ENCODE peak calls at places on chromosome 4, in seven cellular contexts. One of them, this sample, is unnamed.

GRCh38 chr4:100849319-100849718 is 331.5 kb upstream of the EMCN start:
- DNase-seq in H1: no peak
- DNase-seq in HepG2: no peak
- DNase-seq in HCT116: no peak
- DNase-seq in K562: no peak
- DNase-seq in SK-N-SH: no peak
- DNase-seq in GM12878: no peak
- DNase-seq in this sample: no peak

GRCh38 chr4:13169731-13170130 is 314.4 kb downstream of the RAB28 start:
- DNase-seq in GM12878: no peak
- DNase-seq in K562: no peak
- DNase-seq in SK-N-SH: no peak
- DNase-seq in HCT116: no peak
- DNase-seq in H1: no peak
- DNase-seq in HepG2: no peak
- DNase-seq in this sample: no peak

GRCh38 chr4:118911162-118911791 is 22.6 kb downstream of the SYNPO2 start:
- DNase-seq in H1: no peak
- DNase-seq in SK-N-SH: no peak
- DNase-seq in HepG2: no peak
- DNase-seq in GM12878: no peak
- DNase-seq in HCT116: no peak
- DNase-seq in K562: no peak
- DNase-seq in this sample: no peak

GRCh38 chr4:38387348-38387747 is 276.7 kb upstream of the KLF3 start:
- DNase-seq in HCT116: no peak
- DNase-seq in K562: no peak
- DNase-seq in GM12878: no peak
- DNase-seq in HepG2: peak
- DNase-seq in SK-N-SH: peak
- DNase-seq in H1: no peak
- DNase-seq in this sample: no peak

GRCh38 chr4:120862432-120862831 is 60.1 kb downstream of the PRDM5 start:
- DNase-seq in HepG2: no peak
- DNase-seq in HCT116: no peak
- DNase-seq in K562: no peak
- DNase-seq in SK-N-SH: no peak
- DNase-seq in GM12878: no peak
- DNase-seq in H1: no peak
- DNase-seq in this sample: no peak

GRCh38 chr4:113979157-113979972 is at the start of gene ARSJ:
- DNase-seq in HCT116: peak
- DNase-seq in K562: no peak
- DNase-seq in H1: peak
- DNase-seq in SK-N-SH: peak
- DNase-seq in GM12878: no peak
- DNase-seq in HepG2: no peak
- DNase-seq in this sample: peak

GRCh38 chr4:98688416-98689290 is 30.2 kb upstream of the TSPAN5 start:
- DNase-seq in SK-N-SH: peak
- DNase-seq in HepG2: peak
- DNase-seq in HCT116: peak
- DNase-seq in K562: peak
- DNase-seq in H1: no peak
- DNase-seq in GM12878: no peak
- DNase-seq in this sample: peak

GRCh38 chr4:168318266-168318895 is at the start of gene DDX60:
- DNase-seq in H1: peak
- DNase-seq in K562: no peak
- DNase-seq in SK-N-SH: peak
- DNase-seq in GM12878: peak
- DNase-seq in HepG2: peak
- DNase-seq in HCT116: peak
- DNase-seq in this sample: peak

GRCh38 chr4:2260336-2261109 is 1.4 kb downstream of the MXD4 start:
- DNase-seq in K562: no peak
- DNase-seq in SK-N-SH: no peak
- DNase-seq in GM12878: no peak
- DNase-seq in H1: no peak
- DNase-seq in HCT116: no peak
- DNase-seq in HepG2: no peak
- DNase-seq in this sample: no peak

GRCh38 chr4:107913283-107913899 is 18.0 kb upstream of the CYP2U1 start:
- DNase-seq in K562: peak
- DNase-seq in HepG2: peak
- DNase-seq in HCT116: peak
- DNase-seq in GM12878: no peak
- DNase-seq in H1: no peak
- DNase-seq in SK-N-SH: peak
- DNase-seq in this sample: peak

GRCh38 chr4:3111461-3111860 is 37.0 kb downstream of the HTT start:
- DNase-seq in HCT116: no peak
- DNase-seq in H1: no peak
- DNase-seq in K562: no peak
- DNase-seq in SK-N-SH: no peak
- DNase-seq in GM12878: no peak
- DNase-seq in HepG2: no peak
- DNase-seq in this sample: peak

GRCh38 chr4:76385974-76386373 is 35.0 kb downstream of the CCDC158 start:
- DNase-seq in GM12878: no peak
- DNase-seq in SK-N-SH: no peak
- DNase-seq in HCT116: no peak
- DNase-seq in HepG2: no peak
- DNase-seq in K562: no peak
- DNase-seq in H1: no peak
- DNase-seq in this sample: no peak

GRCh38 chr4:76386566-76387305 is 34.2 kb downstream of the CCDC158 start:
- DNase-seq in GM12878: no peak
- DNase-seq in HCT116: no peak
- DNase-seq in SK-N-SH: no peak
- DNase-seq in K562: no peak
- DNase-seq in HepG2: no peak
- DNase-seq in H1: no peak
- DNase-seq in this sample: no peak

GRCh38 chr4:76380561-76380960 is 40.4 kb downstream of the CCDC158 start:
- DNase-seq in GM12878: no peak
- DNase-seq in H1: peak
- DNase-seq in SK-N-SH: no peak
- DNase-seq in HepG2: no peak
- DNase-seq in K562: no peak
- DNase-seq in HCT116: no peak
- DNase-seq in this sample: no peak

GRCh38 chr4:76383001-76383400 is 37.9 kb downstream of the CCDC158 start:
- DNase-seq in GM12878: no peak
- DNase-seq in HCT116: no peak
- DNase-seq in SK-N-SH: no peak
- DNase-seq in HepG2: no peak
- DNase-seq in H1: no peak
- DNase-seq in K562: no peak
- DNase-seq in this sample: no peak

DNA sequence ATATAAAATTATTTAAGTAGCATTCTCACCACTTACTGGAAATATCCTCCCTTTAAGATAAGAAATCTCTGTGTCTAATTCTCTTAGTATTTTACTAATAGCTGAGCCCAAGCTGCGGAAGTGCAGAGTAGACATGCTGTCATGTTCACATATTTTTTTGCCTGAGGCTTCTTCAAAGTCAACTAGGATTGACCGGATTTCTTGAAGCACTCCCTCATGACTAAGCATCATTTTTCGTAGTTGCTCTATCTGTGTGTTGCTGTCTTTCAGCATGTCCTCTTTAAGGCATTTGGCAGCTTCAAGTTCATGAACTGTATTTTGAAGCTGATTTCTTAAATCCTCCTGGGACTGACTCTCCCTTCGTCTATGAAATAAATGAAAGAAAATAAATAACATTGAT is 36.9 kb downstream of the CCDC158 start:
- DNase-seq in K562: no peak
- DNase-seq in HCT116: no peak
- DNase-seq in SK-N-SH: no peak
- DNase-seq in GM12878: no peak
- DNase-seq in H1: no peak
- DNase-seq in HepG2: no peak
- DNase-seq in this sample: no peak
- TF ChIP-seq JUND in K562: no peak
- TF ChIP-seq JUND in HCT116: no peak
- TF ChIP-seq JUND in SK-N-SH: no peak
- TF ChIP-seq JUND in GM12878: no peak
- TF ChIP-seq JUND in H1: no peak
- TF ChIP-seq JUND in HepG2: no peak
- TF ChIP-seq JUND in this sample: no peak

GRCh38 chr4:5757536-5757935 is 46.5 kb downstream of the EVC start:
- DNase-seq in HepG2: no peak
- DNase-seq in SK-N-SH: no peak
- DNase-seq in HCT116: no peak
- DNase-seq in K562: no peak
- DNase-seq in H1: no peak
- DNase-seq in GM12878: no peak
- DNase-seq in this sample: no peak
- TF ChIP-seq JUND in HepG2: no peak
- TF ChIP-seq JUND in SK-N-SH: no peak
- TF ChIP-seq JUND in HCT116: no peak
- TF ChIP-seq JUND in K562: no peak
- TF ChIP-seq JUND in H1: no peak
- TF ChIP-seq JUND in GM12878: no peak
- TF ChIP-seq JUND in this sample: no peak

DNA sequence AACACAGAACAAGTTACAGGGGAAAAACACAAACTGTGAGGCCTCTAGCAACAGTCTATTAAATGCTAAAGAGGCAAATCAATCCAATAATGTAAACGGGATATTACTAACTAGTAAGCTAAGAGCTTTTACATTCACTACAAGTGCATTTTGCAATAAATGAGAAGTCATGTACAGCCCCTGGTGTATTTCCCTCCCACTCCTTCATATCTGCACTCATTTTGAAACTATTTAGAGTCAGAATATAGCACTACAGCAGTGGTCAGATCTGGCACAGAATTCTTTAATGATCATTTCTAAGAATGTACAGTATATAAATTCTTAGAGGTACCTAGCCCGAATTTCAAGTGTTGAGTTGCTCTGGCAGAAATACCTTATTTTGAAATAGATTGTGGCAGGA is 449.7 kb upstream of the SMIM31 start:
- DNase-seq in HepG2: no peak
- DNase-seq in GM12878: no peak
- DNase-seq in K562: no peak
- DNase-seq in HCT116: no peak
- DNase-seq in SK-N-SH: no peak
- DNase-seq in H1: no peak
- DNase-seq in this sample: no peak
- TF ChIP-seq JUND in HepG2: no peak
- TF ChIP-seq JUND in GM12878: no peak
- TF ChIP-seq JUND in K562: no peak
- TF ChIP-seq JUND in HCT116: no peak
- TF ChIP-seq JUND in SK-N-SH: no peak
- TF ChIP-seq JUND in H1: no peak
- TF ChIP-seq JUND in this sample: no peak

GRCh38 chr4:184345573-184345922 is 127.9 kb upstream of the ENPP6 start:
- DNase-seq in GM12878: no peak
- DNase-seq in K562: no peak
- DNase-seq in HepG2: no peak
- DNase-seq in HCT116: no peak
- DNase-seq in H1: no peak
- DNase-seq in SK-N-SH: no peak
- DNase-seq in this sample: no peak
- TF ChIP-seq JUND in GM12878: no peak
- TF ChIP-seq JUND in K562: no peak
- TF ChIP-seq JUND in HepG2: no peak
- TF ChIP-seq JUND in HCT116: no peak
- TF ChIP-seq JUND in H1: no peak
- TF ChIP-seq JUND in SK-N-SH: no peak
- TF ChIP-seq JUND in this sample: no peak

GRCh38 chr4:54274786-54275503 is 45.9 kb downstream of the PDGFRA start:
- DNase-seq in GM12878: no peak
- DNase-seq in HCT116: no peak
- DNase-seq in SK-N-SH: no peak
- DNase-seq in H1: no peak
- DNase-seq in HepG2: no peak
- DNase-seq in K562: no peak
- DNase-seq in this sample: no peak
- TF ChIP-seq JUND in GM12878: no peak
- TF ChIP-seq JUND in HCT116: no peak
- TF ChIP-seq JUND in SK-N-SH: no peak
- TF ChIP-seq JUND in H1: no peak
- TF ChIP-seq JUND in HepG2: no peak
- TF ChIP-seq JUND in K562: no peak
- TF ChIP-seq JUND in this sample: no peak

DNA sequence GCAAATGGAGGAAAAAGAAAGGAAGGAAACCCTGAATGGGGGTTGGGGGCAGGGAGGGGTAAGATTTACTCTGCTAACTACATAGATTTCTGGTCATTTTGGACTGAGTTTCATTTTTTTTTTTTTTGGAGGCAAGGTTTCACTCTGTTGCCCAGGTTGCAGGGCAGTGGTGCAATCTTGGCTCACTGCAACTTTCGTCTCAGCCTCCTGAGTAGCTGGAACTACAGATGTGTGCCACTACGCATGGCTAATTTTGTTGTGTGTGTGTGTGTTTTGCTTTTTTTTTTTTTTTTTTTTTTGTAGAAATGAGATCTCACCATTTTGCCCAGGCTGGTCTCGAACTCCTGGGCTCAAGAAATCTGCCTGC is 223.5 kb downstream of the APBB2 start:
- DNase-seq in HepG2: no peak
- DNase-seq in SK-N-SH: no peak
- DNase-seq in K562: no peak
- DNase-seq in H1: no peak
- DNase-seq in GM12878: peak
- DNase-seq in HCT116: no peak
- DNase-seq in this sample: no peak
- TF ChIP-seq JUND in HepG2: no peak
- TF ChIP-seq JUND in SK-N-SH: no peak
- TF ChIP-seq JUND in K562: no peak
- TF ChIP-seq JUND in H1: no peak
- TF ChIP-seq JUND in GM12878: no peak
- TF ChIP-seq JUND in HCT116: no peak
- TF ChIP-seq JUND in this sample: no peak

DNA sequence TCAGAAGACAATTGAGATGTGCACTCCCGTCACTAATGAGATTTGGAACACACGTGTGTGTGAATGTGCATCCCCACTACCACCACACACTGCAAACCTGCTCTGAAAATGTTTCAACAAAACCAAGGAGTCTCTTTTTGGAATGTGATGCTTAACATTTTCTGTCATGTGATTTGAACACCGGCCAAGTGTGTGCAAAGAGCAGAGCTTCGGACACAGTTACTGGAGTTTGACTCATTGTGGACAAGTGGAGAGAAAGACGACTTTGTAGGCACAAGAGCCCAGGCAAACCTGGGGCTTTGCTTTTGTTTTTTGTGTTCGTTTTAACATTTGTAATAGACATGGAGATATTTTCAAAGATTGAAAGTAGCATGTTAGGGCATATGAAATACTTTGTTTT is 49.2 kb downstream of the CCKAR start:
- DNase-seq in GM12878: no peak
- DNase-seq in K562: no peak
- DNase-seq in SK-N-SH: no peak
- DNase-seq in H1: no peak
- DNase-seq in HCT116: no peak
- DNase-seq in HepG2: peak
- DNase-seq in this sample: no peak
- TF ChIP-seq JUND in GM12878: no peak
- TF ChIP-seq JUND in K562: no peak
- TF ChIP-seq JUND in SK-N-SH: no peak
- TF ChIP-seq JUND in H1: no peak
- TF ChIP-seq JUND in HCT116: no peak
- TF ChIP-seq JUND in HepG2: no peak
- TF ChIP-seq JUND in this sample: no peak

GRCh38 chr4:139176299-139177048 is 544 bp downstream of the ELF2 start:
- DNase-seq in K562: peak
- DNase-seq in GM12878: no peak
- DNase-seq in H1: no peak
- DNase-seq in HepG2: peak
- DNase-seq in SK-N-SH: peak
- DNase-seq in HCT116: peak
- DNase-seq in this sample: no peak
- TF ChIP-seq JUND in K562: peak
- TF ChIP-seq JUND in GM12878: no peak
- TF ChIP-seq JUND in H1: peak
- TF ChIP-seq JUND in HepG2: no peak
- TF ChIP-seq JUND in SK-N-SH: no peak
- TF ChIP-seq JUND in HCT116: no peak
- TF ChIP-seq JUND in this sample: no peak